ENCODE peak calls at places on chromosomes 16 and 17, in six cellular contexts. One of them, this sample, is unnamed.

GRCh38 chr17:56752263-56752662 is 81.5 kb downstream of the C17orf67 start:
- DNase-seq in activated naive CD8-positive, alpha-beta T cell treated with anti-CD3 and anti-CD28 coated beads for 36 hours: no peak
- DNase-seq in NCI-H82: peak
- DNase-seq in NAMALWA: no peak
- DNase-seq in substantia nigra: no peak
- DNase-seq in stimulated activated CD4-positive, alpha-beta T cell treated with anti-CD3 and anti-CD28 coated beads, TNF-alpha, amount 100 ng/mL, for 48 hours: no peak
- DNase-seq in this sample: no peak

GRCh38 chr17:43360739-43361498 is 37.9 kb upstream of the ARL4D start:
- DNase-seq in activated naive CD8-positive, alpha-beta T cell treated with anti-CD3 and anti-CD28 coated beads for 36 hours: peak
- DNase-seq in NCI-H82: peak
- DNase-seq in NAMALWA: peak
- DNase-seq in substantia nigra: peak
- DNase-seq in stimulated activated CD4-positive, alpha-beta T cell treated with anti-CD3 and anti-CD28 coated beads, TNF-alpha, amount 100 ng/mL, for 48 hours: peak
- DNase-seq in this sample: peak

GRCh38 chr16:11401161-11402050 is 56.1 kb downstream of the RMI2 start:
- DNase-seq in activated naive CD8-positive, alpha-beta T cell treated with anti-CD3 and anti-CD28 coated beads for 36 hours: no peak
- DNase-seq in NCI-H82: peak
- DNase-seq in NAMALWA: no peak
- DNase-seq in substantia nigra: peak
- DNase-seq in stimulated activated CD4-positive, alpha-beta T cell treated with anti-CD3 and anti-CD28 coated beads, TNF-alpha, amount 100 ng/mL, for 48 hours: no peak
- DNase-seq in this sample: no peak

GRCh38 chr17:43468746-43469544 is 14.8 kb upstream of the DHX8 start:
- DNase-seq in activated naive CD8-positive, alpha-beta T cell treated with anti-CD3 and anti-CD28 coated beads for 36 hours: no peak
- DNase-seq in NCI-H82: peak
- DNase-seq in NAMALWA: no peak
- DNase-seq in substantia nigra: no peak
- DNase-seq in stimulated activated CD4-positive, alpha-beta T cell treated with anti-CD3 and anti-CD28 coated beads, TNF-alpha, amount 100 ng/mL, for 48 hours: no peak
- DNase-seq in this sample: no peak

GRCh38 chr17:80456465-80457235 is 19.8 kb downstream of the NPTX1 start:
- DNase-seq in activated naive CD8-positive, alpha-beta T cell treated with anti-CD3 and anti-CD28 coated beads for 36 hours: no peak
- DNase-seq in NCI-H82: no peak
- DNase-seq in NAMALWA: no peak
- DNase-seq in substantia nigra: no peak
- DNase-seq in stimulated activated CD4-positive, alpha-beta T cell treated with anti-CD3 and anti-CD28 coated beads, TNF-alpha, amount 100 ng/mL, for 48 hours: no peak
- DNase-seq in this sample: no peak

GRCh38 chr16:30340621-30341020 is 14.5 kb downstream of the CD2BP2 start:
- DNase-seq in activated naive CD8-positive, alpha-beta T cell treated with anti-CD3 and anti-CD28 coated beads for 36 hours: no peak
- DNase-seq in NCI-H82: no peak
- DNase-seq in NAMALWA: no peak
- DNase-seq in substantia nigra: no peak
- DNase-seq in stimulated activated CD4-positive, alpha-beta T cell treated with anti-CD3 and anti-CD28 coated beads, TNF-alpha, amount 100 ng/mL, for 48 hours: no peak
- DNase-seq in this sample: no peak

GRCh38 chr16:65071371-65072311 is 50.2 kb downstream of the CDH11 start:
- DNase-seq in activated naive CD8-positive, alpha-beta T cell treated with anti-CD3 and anti-CD28 coated beads for 36 hours: no peak
- DNase-seq in NCI-H82: no peak
- DNase-seq in NAMALWA: no peak
- DNase-seq in substantia nigra: peak
- DNase-seq in stimulated activated CD4-positive, alpha-beta T cell treated with anti-CD3 and anti-CD28 coated beads, TNF-alpha, amount 100 ng/mL, for 48 hours: no peak
- DNase-seq in this sample: no peak

GRCh38 chr16:27405546-27406451 is 3.8 kb downstream of the IL21R start:
- DNase-seq in activated naive CD8-positive, alpha-beta T cell treated with anti-CD3 and anti-CD28 coated beads for 36 hours: peak
- DNase-seq in NCI-H82: no peak
- DNase-seq in NAMALWA: no peak
- DNase-seq in substantia nigra: no peak
- DNase-seq in stimulated activated CD4-positive, alpha-beta T cell treated with anti-CD3 and anti-CD28 coated beads, TNF-alpha, amount 100 ng/mL, for 48 hours: peak
- DNase-seq in this sample: no peak

GRCh38 chr17:75549246-75550138 is 24.0 kb downstream of the LLGL2 start:
- DNase-seq in activated naive CD8-positive, alpha-beta T cell treated with anti-CD3 and anti-CD28 coated beads for 36 hours: no peak
- DNase-seq in NCI-H82: no peak
- DNase-seq in NAMALWA: no peak
- DNase-seq in substantia nigra: no peak
- DNase-seq in stimulated activated CD4-positive, alpha-beta T cell treated with anti-CD3 and anti-CD28 coated beads, TNF-alpha, amount 100 ng/mL, for 48 hours: no peak
- DNase-seq in this sample: no peak

GRCh38 chr16:84013787-84014569 is 28.6 kb downstream of the SLC38A8 start:
- DNase-seq in activated naive CD8-positive, alpha-beta T cell treated with anti-CD3 and anti-CD28 coated beads for 36 hours: peak
- DNase-seq in NCI-H82: peak
- DNase-seq in NAMALWA: peak
- DNase-seq in substantia nigra: no peak
- DNase-seq in stimulated activated CD4-positive, alpha-beta T cell treated with anti-CD3 and anti-CD28 coated beads, TNF-alpha, amount 100 ng/mL, for 48 hours: peak
- DNase-seq in this sample: peak

GRCh38 chr17:73546121-73546520 is 98.1 kb downstream of the SDK2 start:
- DNase-seq in activated naive CD8-positive, alpha-beta T cell treated with anti-CD3 and anti-CD28 coated beads for 36 hours: no peak
- DNase-seq in NCI-H82: no peak
- DNase-seq in NAMALWA: no peak
- DNase-seq in substantia nigra: no peak
- DNase-seq in stimulated activated CD4-positive, alpha-beta T cell treated with anti-CD3 and anti-CD28 coated beads, TNF-alpha, amount 100 ng/mL, for 48 hours: no peak
- DNase-seq in this sample: no peak

This sample was measured in GM13976.